ENCODE peak calls at places on chromosome 7, in ten cellular contexts. W, E, G, Z, U, J, I, A, K and Q are unnamed samples. For H3K36me3, the result is how much of the 10 kb centered on the place peaks cover.

GRCh38 chr7:44565795-44566559 is 7.7 kb downstream of the DDX56 start:
- DNase-seq in W (no peak), E (no peak), G (no peak), Z (no peak), U (no peak), J (no peak), I (no peak), A (no peak), K (no peak), Q (no peak)

GRCh38 chr7:1253591-1254207 is 21.0 kb downstream of the UNCX start:
- DNase-seq in W (no peak), E (no peak), G (no peak), Z (no peak), U (no peak), J (no peak), I (no peak), A (no peak), K (no peak), Q (peak)

GRCh38 chr7:157738064-157738460 is 401.3 kb downstream of the DNAJB6 start:
- DNase-seq in W (peak), E (peak), G (peak), Z (no peak), U (no peak), J (peak), I (no peak), A (no peak), K (no peak), Q (no peak)

GRCh38 chr7:137015015-137015414 is 146.6 kb downstream of the CHRM2 start:
- DNase-seq in W (no peak), E (no peak), G (no peak), Z (no peak), U (no peak), J (no peak), I (no peak), A (no peak), K (no peak), Q (no peak)

GRCh38 chr7:5424689-5425506 is 1.3 kb upstream of the TNRC18 start:
- DNase-seq in W (peak), E (peak), G (peak), Z (peak), U (peak), J (peak), I (no peak), A (no peak), K (peak), Q (no peak)

GRCh38 chr7:30755384-30756154 is 3.6 kb downstream of the INMT start:
- DNase-seq in W (peak), E (no peak), G (peak), Z (no peak), U (no peak), J (peak), I (no peak), A (no peak), K (peak), Q (no peak)

GRCh38 chr7:140656548-140657515 is 15.9 kb upstream of the ADCK2 start:
- DNase-seq in W (peak), E (no peak), G (peak), Z (peak), U (peak), J (no peak), I (peak), A (no peak), K (peak), Q (no peak)

GRCh38 chr7:1152492-1152891 is 7.5 kb downstream of the ZFAND2A start:
- DNase-seq in W (no peak), E (no peak), G (no peak), Z (no peak), U (no peak), J (no peak), I (no peak), A (no peak), K (no peak), Q (no peak)

GRCh38 chr7:4134204-4134603 is 547.9 kb upstream of the FOXK1 start:
- DNase-seq in W (no peak), E (no peak), G (peak), Z (no peak), U (no peak), J (no peak), I (no peak), A (no peak), K (no peak), Q (no peak)

GRCh38 chr7:55187701-55188491 is 169.1 kb downstream of the EGFR start:
- DNase-seq in W (peak), E (no peak), G (no peak), Z (peak), U (no peak), J (no peak), I (no peak), A (no peak), K (peak), Q (no peak)

GRCh38 chr7:66778201-66778600 is 37.7 kb downstream of the RABGEF1 start:
- DNase-seq in W (no peak), E (no peak), G (no peak), Z (no peak), U (no peak), J (peak), I (no peak), A (no peak), K (no peak), Q (no peak)

GRCh38 chr7:27191716-27192545 is 6.9 kb upstream of the HOXA11 start:
- DNase-seq in W (no peak), E (no peak), G (peak), Z (peak), U (no peak), J (no peak), I (no peak), A (no peak), K (peak), Q (no peak)

GRCh38 chr7:24572421-24573007 is 738 bp upstream of the PALS2 start:
- DNase-seq in W (peak), E (no peak), G (peak), Z (peak), U (peak), J (peak), I (peak), A (no peak), K (peak), Q (peak)

GRCh38 chr7:117157121-117157870 is 165.6 kb downstream of the WNT2 start:
- DNase-seq in W (peak), E (no peak), G (peak), Z (no peak), U (peak), J (peak), I (no peak), A (no peak), K (peak), Q (no peak)

GRCh38 chr7:98836811-98837631 is 32.8 kb downstream of the TMEM130 start:
- DNase-seq in W (peak), E (peak), G (peak), Z (peak), U (no peak), J (no peak), I (no peak), A (peak), K (no peak), Q (peak)

GRCh38 chr7:1844956-1845390 is 174.9 kb downstream of the ELFN1 start:
- DNase-seq in W (no peak), E (no peak), G (peak), Z (peak), U (no peak), J (no peak), I (no peak), A (no peak), K (no peak), Q (peak)

GRCh38 chr7:43113622-43114450 is 1.4 kb downstream of the HECW1 start:
- DNase-seq in W (no peak), E (peak), G (no peak), Z (no peak), U (no peak), J (no peak), I (no peak), A (no peak), K (no peak), Q (no peak)

GRCh38 chr7:22291979-22292378 is 65.0 kb downstream of the RAPGEF5 start:
- DNase-seq in W (no peak), E (no peak), G (no peak), Z (no peak), U (no peak), J (no peak), I (no peak), A (no peak), K (no peak), Q (peak)

GRCh38 chr7:1886361-1887064 is 216.4 kb downstream of the ELFN1 start:
- DNase-seq in W (no peak), E (no peak), G (no peak), Z (no peak), U (peak), J (no peak), I (no peak), A (no peak), K (no peak), Q (no peak)

GRCh38 chr7:66296-66695 is 126.1 kb upstream of the FAM20C start:
- DNase-seq in W (no peak), E (no peak), G (no peak), Z (no peak), U (no peak), J (no peak), I (no peak), A (no peak), K (no peak), Q (no peak)

GRCh38 chr7:39888171-39888853 is 61.7 kb upstream of the CDK13 start:
- DNase-seq in W (no peak), E (no peak), G (no peak), Z (no peak), U (no peak), J (no peak), I (no peak), A (no peak), K (no peak), Q (no peak)

GRCh38 chr7:134941947-134942346 is 44.4 kb upstream of the AGBL3 start:
- DNase-seq in W (no peak), E (no peak), G (no peak), Z (no peak), U (no peak), J (no peak), I (no peak), A (no peak), K (no peak), Q (no peak)

GRCh38 chr7:47180268-47180826 is 401.6 kb downstream of the TNS3 start:
- DNase-seq in W (peak), E (peak), G (peak), Z (peak), U (peak), J (peak), I (no peak), A (peak), K (peak), Q (peak)

GRCh38 chr7:88363249-88363648 is 56.6 kb upstream of the STEAP4 start:
- DNase-seq in W (no peak), E (no peak), G (no peak), Z (no peak), U (no peak), J (no peak), I (no peak), A (no peak), K (no peak), Q (no peak)

GRCh38 chr7:137441451-137441850 is 97.9 kb upstream of the PTN start:
- DNase-seq in W (peak), E (no peak), G (no peak), Z (no peak), U (no peak), J (no peak), I (no peak), A (no peak), K (no peak), Q (no peak)

GRCh38 chr7:143252002-143252401 is 11.2 kb upstream of the GSTK1 start:
- DNase-seq in W (no peak), E (no peak), G (no peak), Z (no peak), U (no peak), J (no peak), I (no peak), A (no peak), K (no peak), Q (no peak)

GRCh38 chr7:70719120-70719519 is 412.8 kb upstream of the GALNT17 start:
- DNase-seq in W (no peak), E (no peak), G (no peak), Z (no peak), U (no peak), J (no peak), I (no peak), A (no peak), K (no peak), Q (no peak)

GRCh38 chr7:141231018-141231792 is 157.3 kb downstream of the TMEM178B start:
- DNase-seq in W (peak), E (peak), G (peak), Z (no peak), U (no peak), J (peak), I (no peak), A (peak), K (no peak), Q (peak)

GRCh38 chr7:149014309-149014708 is 14.0 kb downstream of the PDIA4 start:
- DNase-seq in W (no peak), E (no peak), G (no peak), Z (no peak), U (no peak), J (no peak), I (no peak), A (no peak), K (no peak), Q (no peak)

GRCh38 chr7:149021725-149022062 is 6.6 kb downstream of the PDIA4 start:
- DNase-seq in W (no peak), E (no peak), G (no peak), Z (no peak), U (peak), J (no peak), I (no peak), A (no peak), K (no peak), Q (no peak)

GRCh38 chr7:149013876-149014275 is 14.4 kb downstream of the PDIA4 start:
- DNase-seq in W (no peak), E (no peak), G (no peak), Z (no peak), U (no peak), J (no peak), I (no peak), A (no peak), K (no peak), Q (no peak)

GRCh38 chr7:149020483-149020882 is 7.8 kb downstream of the PDIA4 start:
- DNase-seq in W (no peak), E (no peak), G (no peak), Z (no peak), U (no peak), J (no peak), I (no peak), A (no peak), K (no peak), Q (no peak)

GRCh38 chr7:149016876-149017275 is 11.4 kb downstream of the PDIA4 start:
- DNase-seq in W (no peak), E (no peak), G (no peak), Z (no peak), U (no peak), J (no peak), I (no peak), A (no peak), K (no peak), Q (no peak)
- H3K36me3 ChIP-seq in W (half or more), E (under half), G (under half), Z (under half), U (under half), J (under half), I (under half), A (half or more), K (under half), Q (half or more)

GRCh38 chr7:138459300-138460175 is 521 bp upstream of the TRIM24 start:
- DNase-seq in W (no peak), E (peak), G (peak), Z (peak), U (peak), J (no peak), I (no peak), A (peak), K (peak), Q (peak)
- TF ChIP-seq CTCF in W (no peak), E (peak), G (peak), Z (peak), U (no peak), J (no peak), I (peak), A (peak), K (peak), Q (no peak)

GRCh38 chr7:105060394-105060793 is 46.4 kb downstream of the KMT2E start:
- DNase-seq in W (no peak), E (no peak), G (no peak), Z (no peak), U (peak), J (no peak), I (no peak), A (no peak), K (no peak), Q (no peak)

GRCh38 chr7:105060923-105061322 is 46.9 kb downstream of the KMT2E start:
- DNase-seq in W (no peak), E (no peak), G (no peak), Z (no peak), U (no peak), J (no peak), I (no peak), A (no peak), K (no peak), Q (no peak)

GRCh38 chr7:105067691-105068090 is 53.7 kb downstream of the KMT2E start:
- DNase-seq in W (no peak), E (no peak), G (no peak), Z (no peak), U (no peak), J (no peak), I (no peak), A (no peak), K (no peak), Q (no peak)

DNA sequence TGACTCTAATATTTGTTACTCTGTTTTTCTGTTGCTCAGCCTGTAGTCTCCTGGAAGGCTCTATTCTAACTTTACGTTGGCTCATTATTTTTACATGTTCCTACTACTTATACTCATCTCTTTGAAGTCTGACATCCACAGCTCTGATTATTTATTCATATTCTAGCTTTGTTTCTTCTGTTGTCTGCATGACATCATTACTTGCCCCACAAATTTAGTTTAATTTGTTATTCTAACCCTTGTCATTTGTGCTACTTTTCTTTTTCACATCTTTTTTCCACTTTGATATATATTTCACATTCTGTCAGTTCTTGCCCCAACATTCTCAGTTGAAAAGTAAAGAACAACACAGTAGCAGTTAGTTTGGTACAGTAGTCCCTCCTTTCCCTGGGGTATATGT is 51.1 kb downstream of the KMT2E start:
- DNase-seq in W (no peak), E (no peak), G (no peak), Z (no peak), U (no peak), J (no peak), I (no peak), A (no peak), K (no peak), Q (no peak)
- H3K36me3 ChIP-seq in W (under half), E (under half), G (under half), Z (under half), U (under half), J (under half), I (under half), A (under half), K (under half), Q (half or more)

GRCh38 chr7:150857276-150858055 is 5.1 kb downstream of the AOC1 start:
- DNase-seq in W (no peak), E (no peak), G (no peak), Z (no peak), U (no peak), J (no peak), I (no peak), A (no peak), K (no peak), Q (no peak)
- TF ChIP-seq CTCF in W (no peak), E (no peak), G (no peak), Z (no peak), U (no peak), J (no peak), I (no peak), A (no peak), K (no peak), Q (no peak)

GRCh38 chr7:102024769-102025391 is 207.5 kb downstream of the CUX1 start:
- DNase-seq in W (peak), E (peak), G (no peak), Z (peak), U (no peak), J (no peak), I (no peak), A (no peak), K (no peak), Q (peak)
- H3K36me3 ChIP-seq in W (under half), E (under half), G (under half), Z (under half), U (under half), J (under half), I (under half), A (under half), K (under half), Q (under half)